ENCODE peak calls at places on chromosomes 1 and 21, in seven cellular contexts. D, I, M, R, G, L and X are unnamed samples.

GRCh38 chr1:100721502-100722205 is 2.1 kb downstream of the VCAM1 start:
- DNase-seq in R (no peak), I (no peak), D (peak), M (no peak), G (peak), L (peak), X (no peak)

GRCh38 chr21:45769896-45770295 is 126.4 kb downstream of the PCBP3 start:
- DNase-seq in G (no peak), M (no peak), L (no peak), R (no peak), I (no peak), D (no peak), X (no peak)

GRCh38 chr1:100358210-100358609 is 5.9 kb downstream of the CDC14A start:
- DNase-seq in G (no peak), R (no peak), L (no peak), D (no peak), M (no peak), I (no peak), X (no peak)

GRCh38 chr1:40625076-40625475 is 40.4 kb downstream of the RIMS3 start:
- DNase-seq in R (peak), M (no peak), L (no peak), G (peak), D (no peak), I (no peak), X (no peak)

GRCh38 chr1:147892731-147893214 is 9.8 kb upstream of the GJA8 start:
- DNase-seq in M (peak), G (peak), L (peak), I (no peak), R (peak), D (no peak), X (peak)

GRCh38 chr1:115213130-115213529 is 123.8 kb upstream of the TSPAN2 start:
- DNase-seq in D (no peak), G (no peak), R (no peak), L (no peak), I (no peak), M (no peak), X (no peak)

GRCh38 chr1:179205284-179205683 is 24.2 kb downstream of the ABL2 start:
- DNase-seq in D (no peak), M (no peak), G (no peak), I (no peak), R (no peak), L (no peak), X (no peak)

GRCh38 chr1:201348211-201348566 is 29.3 kb downstream of the TNNT2 start:
- DNase-seq in I (no peak), D (no peak), G (no peak), M (peak), R (peak), L (peak), X (peak)

GRCh38 chr1:53275566-53275965 is 37.2 kb upstream of the MAGOH start:
- DNase-seq in M (no peak), G (no peak), I (no peak), R (no peak), L (no peak), D (no peak), X (no peak)

GRCh38 chr1:95094923-95095322 is 22.2 kb upstream of the ALG14 start:
- DNase-seq in D (no peak), M (no peak), R (no peak), G (no peak), I (no peak), L (no peak), X (no peak)

GRCh38 chr1:30722175-30722537 is 1.2 kb downstream of the MATN1 start:
- DNase-seq in M (no peak), D (no peak), I (no peak), L (no peak), R (no peak), G (no peak), X (no peak)

GRCh38 chr1:157967205-157967604 is 26.2 kb upstream of the KIRREL1 start:
- DNase-seq in R (no peak), G (no peak), M (no peak), D (no peak), I (no peak), L (no peak), X (no peak)

DNA sequence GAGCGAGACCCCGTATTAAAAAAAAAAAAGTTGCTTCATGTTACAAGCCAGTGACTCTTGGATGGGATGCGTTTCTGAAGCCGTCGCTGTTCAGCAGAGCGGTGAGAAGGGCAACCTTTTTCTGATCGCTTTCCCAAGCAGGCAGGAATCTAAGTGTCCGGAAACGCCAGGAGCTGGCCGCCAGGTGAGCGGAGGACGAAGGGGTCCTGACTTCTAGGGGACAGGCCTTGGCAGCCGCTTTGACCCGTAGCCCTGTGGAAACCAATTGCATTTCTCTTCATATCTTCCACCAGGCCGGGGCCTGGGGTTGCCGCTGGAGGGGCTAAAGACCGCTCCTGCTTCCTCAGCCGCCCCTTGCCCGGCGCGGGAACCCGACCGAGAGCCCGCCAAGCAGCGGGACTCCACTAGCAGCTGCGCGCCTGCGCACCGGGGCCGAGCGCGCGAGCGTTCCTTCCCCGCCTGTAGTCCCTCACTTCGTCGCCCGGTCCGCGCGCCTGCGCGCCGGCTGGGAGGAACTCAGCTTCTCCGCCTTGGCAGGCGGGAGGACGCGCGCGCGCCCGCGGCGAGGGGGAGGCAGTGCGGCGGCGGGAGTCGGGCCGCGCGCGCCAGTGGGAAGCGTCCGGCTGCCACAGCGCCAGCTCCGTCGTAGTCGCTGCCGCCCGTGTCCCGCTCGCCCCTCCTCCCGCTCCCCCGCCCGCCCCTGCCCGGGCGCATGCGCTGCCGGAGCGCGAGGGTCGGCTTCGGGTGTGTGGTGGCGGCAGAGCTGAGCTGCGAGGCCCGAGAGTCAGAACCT is at the start of gene SPEN:
- DNase-seq in I (peak), M (peak), R (peak), G (peak), L (peak), D (peak), X (peak)
- TF ChIP-seq CTCF in I (no peak), M (no peak), R (no peak), G (no peak), L (no peak), D (no peak), X (no peak)

GRCh38 chr1:155277896-155278688 is 829 bp downstream of the HCN3 start:
- DNase-seq in L (no peak), M (peak), G (peak), I (no peak), R (peak), D (peak), X (peak)
- TF ChIP-seq CTCF in L (no peak), M (no peak), G (no peak), I (no peak), R (no peak), D (no peak), X (peak)

DNA sequence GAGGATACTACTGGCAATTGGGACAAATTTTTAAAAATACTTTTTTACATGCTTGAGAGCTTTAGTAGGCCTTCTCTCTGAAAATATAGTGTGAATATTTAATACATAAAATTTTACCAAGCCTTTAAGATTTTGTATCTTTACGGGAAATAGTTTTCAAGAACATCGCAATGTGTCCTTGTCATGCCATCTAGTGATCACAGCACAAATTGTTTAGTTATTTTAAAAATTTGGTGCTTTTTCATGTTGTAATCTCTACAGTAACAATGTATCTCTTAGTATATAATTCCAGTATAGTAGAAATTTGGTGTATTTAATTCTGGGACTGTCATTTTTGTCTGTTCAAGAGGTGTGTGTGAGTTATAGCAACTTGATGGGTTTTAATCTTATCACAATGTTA is 6.7 kb downstream of the CDC7 start:
- DNase-seq in G (no peak), M (no peak), I (no peak), D (no peak), L (no peak), R (no peak), X (no peak)
- TF ChIP-seq CTCF in G (no peak), M (no peak), I (no peak), D (no peak), L (no peak), R (no peak), X (no peak)

DNA sequence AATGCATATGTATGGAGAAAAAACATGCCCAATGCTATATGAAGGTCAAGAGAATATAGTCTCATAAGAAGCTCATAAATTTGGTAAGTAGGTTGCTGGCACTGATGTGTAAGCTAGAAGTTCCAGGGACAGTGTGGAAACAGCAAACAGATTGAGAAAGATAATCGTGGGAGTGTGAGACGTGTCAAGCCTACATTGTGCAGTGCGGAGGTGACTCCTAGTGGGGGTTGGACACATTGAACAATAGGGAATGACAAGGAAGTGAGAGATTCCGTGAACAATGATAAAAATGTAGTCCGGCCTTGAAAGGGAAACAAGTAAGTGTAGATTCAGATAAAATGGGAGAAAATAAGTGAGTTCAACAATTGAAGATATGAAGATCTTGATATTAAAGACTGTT is 788.4 kb upstream of the PRMT6 start:
- DNase-seq in G (no peak), I (no peak), D (no peak), L (peak), M (no peak), R (no peak), X (no peak)
- TF ChIP-seq CTCF in G (no peak), I (no peak), D (no peak), L (peak), M (no peak), R (no peak), X (no peak)

DNA sequence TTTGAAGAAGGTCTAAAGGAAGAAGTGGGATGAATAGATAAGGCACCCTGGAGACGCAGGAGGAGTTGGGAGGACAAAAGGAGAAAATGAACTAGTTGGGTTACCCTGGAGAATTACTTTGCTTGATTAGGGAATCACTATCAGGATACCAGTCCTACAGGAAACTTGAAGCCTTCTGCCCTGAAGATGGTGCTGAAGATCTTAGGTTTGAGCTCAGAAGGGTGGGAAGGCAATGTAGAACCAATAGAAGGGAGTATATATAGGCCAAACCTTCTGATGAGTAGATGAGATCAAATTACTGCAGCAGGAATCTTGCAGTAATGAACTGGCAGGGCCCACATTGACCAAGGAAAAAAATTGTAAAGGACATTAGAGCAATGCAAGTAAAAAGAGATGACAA is 116.4 kb upstream of the CACYBP start:
- DNase-seq in R (no peak), I (no peak), M (no peak), L (peak), D (no peak), G (no peak), X (no peak)
- TF ChIP-seq CTCF in R (no peak), I (no peak), M (no peak), L (no peak), D (no peak), G (no peak), X (peak)

GRCh38 chr1:154547333-154547732 is 11.1 kb downstream of the UBE2Q1 start:
- DNase-seq in R (no peak), G (no peak), M (no peak), I (no peak), D (no peak), L (no peak), X (no peak)

GRCh38 chr1:154550070-154550469 is 8.4 kb downstream of the UBE2Q1 start:
- DNase-seq in I (no peak), R (no peak), G (no peak), M (no peak), L (no peak), D (no peak), X (no peak)

GRCh38 chr1:154546264-154547043 is 12.0 kb downstream of the UBE2Q1 start:
- DNase-seq in L (no peak), M (peak), D (no peak), G (peak), R (peak), I (no peak), X (peak)

GRCh38 chr1:154549371-154549770 is 9.1 kb downstream of the UBE2Q1 start:
- DNase-seq in R (no peak), I (no peak), L (no peak), D (no peak), M (no peak), G (no peak), X (no peak)

DNA sequence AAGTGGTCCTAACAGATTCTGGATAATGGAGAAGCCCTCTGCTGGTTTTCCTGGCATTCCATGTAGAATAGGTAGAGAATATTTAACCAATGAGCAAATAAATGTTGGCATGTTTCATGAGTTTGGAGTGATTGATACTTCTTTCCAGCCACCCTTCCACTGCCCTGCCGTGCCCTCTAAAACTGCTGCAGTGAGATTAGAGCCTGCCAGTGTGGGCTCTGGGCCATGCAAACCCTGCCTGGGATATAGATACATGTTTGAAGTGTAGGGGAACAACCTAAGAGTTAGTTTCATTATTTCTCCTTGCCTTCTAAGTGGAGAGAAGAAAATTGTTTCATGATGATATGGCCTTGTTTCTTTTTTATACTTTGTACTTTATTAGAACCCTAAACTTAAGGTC is 10.4 kb downstream of the UBE2Q1 start:
- DNase-seq in R (peak), I (no peak), L (no peak), G (peak), M (no peak), D (no peak), X (no peak)
- TF ChIP-seq CTCF in R (no peak), I (no peak), L (no peak), G (no peak), M (no peak), D (no peak), X (no peak)

GRCh38 chr1:235866207-235866912 is at the start of gene LYST:
- DNase-seq in G (peak), I (no peak), R (no peak), M (peak), D (peak), L (no peak), X (peak)
- TF ChIP-seq CTCF in G (peak), I (peak), R (no peak), M (no peak), D (no peak), L (peak), X (peak)

GRCh38 chr1:180365039-180365438 is 135.0 kb downstream of the LHX4 start:
- DNase-seq in L (no peak), D (no peak), M (no peak), R (no peak), I (no peak), G (no peak), X (no peak)
- TF ChIP-seq CTCF in L (no peak), D (no peak), M (peak), R (no peak), I (no peak), G (no peak), X (no peak)